ENCODE peak calls at places on chromosomes 1 and 21, in seven cellular contexts. I is activated naive CD4-positive, alpha-beta T cell; U is kidney epithelial cell; X is left cardiac atrium; S is fibroblast of the conjunctiva; R is amniotic stem cell; A is kidney tubule cell. T is an unnamed sample.

GRCh38 chr21:46049890-46050650 is 47.8 kb upstream of the COL6A2 start:
- DNase-seq in X (no peak), U (no peak), I (no peak), S (no peak), R (no peak), A (no peak), T (no peak)

GRCh38 chr1:86703696-86704455 is 500 bp upstream of the SH3GLB1 start:
- DNase-seq in I (no peak), U (no peak), X (no peak), R (no peak), A (peak), S (no peak), T (no peak)

GRCh38 chr1:71054791-71055190 is 7.2 kb upstream of the PTGER3 start:
- DNase-seq in I (no peak), A (no peak), S (no peak), U (no peak), X (no peak), R (no peak), T (no peak)

GRCh38 chr1:226821719-226822085 is 48.7 kb upstream of the PSEN2 start:
- DNase-seq in I (no peak), X (no peak), U (no peak), A (no peak), R (no peak), S (no peak), T (no peak)

GRCh38 chr1:240189386-240189989 is 97.8 kb downstream of the FMN2 start:
- DNase-seq in I (no peak), S (peak), R (peak), U (no peak), X (no peak), A (peak), T (no peak)

GRCh38 chr21:16573581-16573980 is 843.8 kb downstream of the USP25 start:
- DNase-seq in X (no peak), I (no peak), S (no peak), A (peak), R (no peak), U (no peak), T (no peak)

GRCh38 chr1:167250482-167250881 is 29.8 kb downstream of the POU2F1 start:
- DNase-seq in R (no peak), U (no peak), S (no peak), I (no peak), A (no peak), X (no peak), T (no peak)

GRCh38 chr1:230408971-230409370 is 17.2 kb downstream of the PGBD5 start:
- DNase-seq in U (no peak), I (no peak), S (no peak), A (peak), X (no peak), R (no peak), T (no peak)

GRCh38 chr1:1832820-1833219 is 54.5 kb upstream of the NADK start:
- DNase-seq in U (no peak), X (no peak), I (no peak), S (no peak), R (no peak), A (peak), T (peak)

GRCh38 chr1:35708952-35709351 is 9.7 kb downstream of the C1orf216 start:
- DNase-seq in R (no peak), X (no peak), A (no peak), S (no peak), I (no peak), U (no peak), T (no peak)

GRCh38 chr21:34352556-34352955 is 11.2 kb upstream of the KCNE2 start:
- DNase-seq in U (no peak), A (no peak), S (no peak), X (no peak), I (no peak), R (no peak), T (no peak)

GRCh38 chr1:156430305-156430704 is 61.3 kb downstream of the RHBG start:
- DNase-seq in S (no peak), R (no peak), I (no peak), U (no peak), X (no peak), A (no peak), T (no peak)

GRCh38 chr1:4772294-4773010 is 118.0 kb downstream of the AJAP1 start:
- DNase-seq in R (no peak), X (no peak), U (no peak), S (no peak), I (no peak), A (no peak), T (no peak)

GRCh38 chr1:8311068-8311718 is 6.7 kb upstream of the SLC45A1 start:
- DNase-seq in S (no peak), X (no peak), I (no peak), U (no peak), A (no peak), R (no peak), T (no peak)

GRCh38 chr1:31752952-31753351 is 11.2 kb downstream of the ADGRB2 start:
- DNase-seq in U (no peak), A (no peak), X (no peak), R (no peak), S (no peak), I (no peak), T (no peak)

GRCh38 chr1:180157108-180157507 is 2.4 kb downstream of the QSOX1 start:
- DNase-seq in A (no peak), S (no peak), X (no peak), U (no peak), R (peak), I (no peak), T (no peak)

GRCh38 chr1:152050886-152051764 is 14.3 kb upstream of the S100A11 start:
- DNase-seq in R (no peak), U (no peak), X (no peak), S (no peak), I (no peak), A (peak), T (no peak)

GRCh38 chr21:46550511-46550941 is 54.4 kb downstream of the S100B start:
- DNase-seq in R (no peak), U (no peak), A (no peak), S (no peak), X (no peak), I (no peak), T (no peak)

GRCh38 chr1:115669002-115669673 is 27.4 kb downstream of the VANGL1 start:
- DNase-seq in R (peak), U (peak), X (no peak), I (no peak), A (peak), S (peak), T (no peak)

GRCh38 chr1:166902279-166902678 is 26.2 kb upstream of the TADA1 start:
- DNase-seq in I (no peak), X (no peak), S (no peak), R (no peak), U (no peak), A (peak), T (no peak)

GRCh38 chr1:217965156-217965786 is 319.8 kb upstream of the RRP15 start:
- DNase-seq in R (no peak), A (no peak), I (no peak), S (no peak), X (no peak), U (no peak), T (no peak)

GRCh38 chr1:47675047-47675675 is 237.3 kb downstream of the FOXD2 start:
- DNase-seq in S (no peak), U (no peak), I (no peak), A (no peak), R (no peak), X (no peak), T (no peak)

GRCh38 chr1:29381426-29381825 is 145.1 kb downstream of the PTPRU start:
- DNase-seq in R (no peak), A (no peak), X (no peak), U (no peak), I (no peak), S (no peak), T (no peak)

GRCh38 chr1:15076807-15077206 is 76.7 kb upstream of the TMEM51 start:
- DNase-seq in A (no peak), X (no peak), I (no peak), R (no peak), S (no peak), U (no peak), T (no peak)

GRCh38 chr1:232682248-232682647 is 52.3 kb upstream of the SIPA1L2 start:
- DNase-seq in R (no peak), A (no peak), U (no peak), X (no peak), S (no peak), I (no peak), T (no peak)

GRCh38 chr1:36160949-36161485 is 5.1 kb downstream of the MAP7D1 start:
- DNase-seq in I (no peak), R (peak), A (peak), S (no peak), U (no peak), X (peak), T (no peak)

GRCh38 chr1:25478633-25479032 is 47.9 kb downstream of the MACO1 start:
- DNase-seq in U (no peak), R (no peak), I (no peak), X (no peak), A (peak), S (no peak), T (no peak)

GRCh38 chr1:194338241-194338948 is 1152.0 kb upstream of the B3GALT2 start:
- DNase-seq in X (no peak), A (no peak), I (no peak), U (no peak), R (no peak), S (no peak), T (no peak)

GRCh38 chr1:167912294-167912693 is 1.6 kb downstream of the ADCY10 start:
- DNase-seq in U (no peak), A (no peak), X (no peak), I (no peak), R (no peak), S (no peak), T (no peak)

GRCh38 chr1:27968692-27969091 is 8.9 kb downstream of the XKR8 start:
- DNase-seq in R (peak), S (peak), I (no peak), X (no peak), A (peak), U (peak), T (no peak)

GRCh38 chr21:29637553-29637952 is 302.2 kb downstream of the GRIK1 start:
- DNase-seq in S (no peak), I (no peak), R (no peak), A (no peak), X (no peak), U (no peak), T (no peak)

GRCh38 chr21:16708431-16708830 is 804.4 kb upstream of the CXADR start:
- DNase-seq in R (no peak), X (no peak), I (no peak), A (peak), S (no peak), U (no peak), T (no peak)